ENCODE peak calls at places on chromosomes 6 and 20, in four cellular contexts. K is ovary, T is lower leg skin, V is natural killer cell. G is an unnamed sample.

GRCh38 chr6:3911614-3912336 is 62.6 kb downstream of the FAM50B start:
- DNase-seq in K (peak; percentile 72), T (no peak), V (no peak), G (peak; percentile 66)

GRCh38 chr20:32564440-32564839 is 20.7 kb downstream of the NOL4L start:
- DNase-seq in K (no peak), T (no peak), V (no peak), G (no peak)

GRCh38 chr6:98054453-98054852 is 771.4 kb upstream of the MMS22L start:
- DNase-seq in K (no peak), T (no peak), V (no peak), G (no peak)

GRCh38 chr6:109002100-109002697 is 92.4 kb downstream of the SESN1 start:
- DNase-seq in K (no peak), T (peak; percentile 70), V (no peak), G (no peak)

GRCh38 chr20:62621251-62622110 is 20.8 kb upstream of the SLCO4A1 start:
- DNase-seq in K (no peak), T (no peak), V (no peak), G (no peak)

GRCh38 chr6:136923116-136923953 is 1.2 kb downstream of the SLC35D3 start:
- DNase-seq in K (peak; percentile 13), T (no peak), V (no peak), G (no peak)

GRCh38 chr6:4059115-4059777 is 19.7 kb downstream of the FAM217A start:
- DNase-seq in K (no peak), T (no peak), V (peak; percentile 57), G (no peak)

GRCh38 chr6:134739299-134740090 is 210.4 kb downstream of the ALDH8A1 start:
- DNase-seq in K (no peak), T (no peak), V (no peak), G (no peak)

GRCh38 chr6:1313364-1313754 is 1.5 kb downstream of the FOXQ1 start:
- DNase-seq in K (no peak), T (no peak), V (no peak), G (no peak)

GRCh38 chr20:45964024-45964423 is 8.0 kb downstream of the ZNF335 start:
- DNase-seq in K (no peak), T (no peak), V (no peak), G (no peak)

GRCh38 chr20:45545754-45546453 is 1.3 kb downstream of the EPPIN start:
- DNase-seq in K (no peak), T (no peak), V (no peak), G (no peak)

GRCh38 chr6:31829633-31830492 is 2.3 kb downstream of the HSPA1B start:
- DNase-seq in K (peak; percentile 63), T (no peak), V (no peak), G (no peak)

DNA sequence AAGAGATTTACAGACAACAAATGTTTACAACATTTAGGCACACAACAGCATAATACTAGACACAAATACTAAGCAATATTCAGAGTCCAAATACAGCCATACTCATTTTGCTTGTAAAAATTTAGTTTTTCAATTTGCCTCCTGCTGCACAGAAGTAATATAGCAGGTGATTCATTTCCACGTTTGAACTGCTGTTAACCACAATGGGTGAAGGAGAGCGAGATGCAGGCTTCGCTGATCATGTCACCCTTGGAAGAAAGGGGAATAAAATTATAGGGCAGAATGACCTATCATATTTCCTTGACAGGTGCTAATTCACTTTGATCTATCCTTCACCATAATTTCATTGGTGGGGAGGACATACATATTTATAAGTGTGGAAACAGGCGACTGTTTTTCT is 643.8 kb upstream of the AGPAT4 start:
- DNase-seq in K (no peak), T (no peak), V (no peak), G (no peak)
- TF ChIP-seq CTCF in K (no peak), T (no peak), V (no peak), G (no peak)

GRCh38 chr6:170417881-170418280 is 111.3 kb downstream of the FAM120B start:
- DNase-seq in K (no peak), T (no peak), V (no peak), G (no peak)
- TF ChIP-seq CTCF in K (no peak), T (no peak), V (no peak), G (no peak)

GRCh38 chr6:95518630-95519227 is 58.6 kb upstream of the MANEA start:
- DNase-seq in K (no peak), T (no peak), V (no peak), G (no peak)

GRCh38 chr6:95519228-95520037 is 57.9 kb upstream of the MANEA start:
- DNase-seq in K (no peak), T (no peak), V (no peak), G (no peak)

GRCh38 chr6:95511404-95511803 is 65.9 kb upstream of the MANEA start:
- DNase-seq in K (no peak), T (no peak), V (no peak), G (no peak)

GRCh38 chr6:95517004-95517403 is 60.3 kb upstream of the MANEA start:
- DNase-seq in K (no peak), T (no peak), V (no peak), G (no peak)

DNA sequence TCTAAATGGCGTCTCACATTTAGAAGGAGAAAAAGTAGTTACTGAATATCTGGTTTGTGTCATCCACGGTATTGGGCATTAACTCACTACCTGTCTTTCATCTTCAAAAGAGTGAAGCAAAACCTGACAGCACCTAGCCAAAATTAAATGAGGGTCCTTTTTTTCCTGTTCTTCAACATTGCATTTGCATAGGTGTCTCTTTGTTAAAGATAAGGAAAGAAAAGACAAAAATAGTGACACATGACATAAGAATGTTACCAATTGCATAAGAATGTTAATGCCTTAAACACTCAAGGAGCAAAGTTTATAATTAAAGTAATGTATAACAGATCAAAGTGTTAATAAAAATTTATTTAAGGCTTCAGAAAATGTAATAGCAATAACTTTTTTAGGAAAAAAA is 61.4 kb upstream of the MANEA start:
- DNase-seq in K (no peak), T (no peak), V (no peak), G (no peak)
- TF ChIP-seq CTCF in K (no peak), T (no peak), V (no peak), G (no peak)

GRCh38 chr20:17507032-17507431 is 24.1 kb downstream of the BFSP1 start:
- DNase-seq in K (no peak), T (no peak), V (no peak), G (no peak)

GRCh38 chr20:17504326-17504897 is 26.8 kb downstream of the BFSP1 start:
- DNase-seq in K (peak; percentile 42), T (no peak), V (peak; percentile 53), G (no peak)

GRCh38 chr20:17503501-17504325 is 27.5 kb downstream of the BFSP1 start:
- DNase-seq in K (no peak), T (no peak), V (no peak), G (no peak)

GRCh38 chr20:17505664-17506517 is 25.3 kb downstream of the BFSP1 start:
- DNase-seq in K (no peak), T (no peak), V (peak; percentile 43), G (no peak)

DNA sequence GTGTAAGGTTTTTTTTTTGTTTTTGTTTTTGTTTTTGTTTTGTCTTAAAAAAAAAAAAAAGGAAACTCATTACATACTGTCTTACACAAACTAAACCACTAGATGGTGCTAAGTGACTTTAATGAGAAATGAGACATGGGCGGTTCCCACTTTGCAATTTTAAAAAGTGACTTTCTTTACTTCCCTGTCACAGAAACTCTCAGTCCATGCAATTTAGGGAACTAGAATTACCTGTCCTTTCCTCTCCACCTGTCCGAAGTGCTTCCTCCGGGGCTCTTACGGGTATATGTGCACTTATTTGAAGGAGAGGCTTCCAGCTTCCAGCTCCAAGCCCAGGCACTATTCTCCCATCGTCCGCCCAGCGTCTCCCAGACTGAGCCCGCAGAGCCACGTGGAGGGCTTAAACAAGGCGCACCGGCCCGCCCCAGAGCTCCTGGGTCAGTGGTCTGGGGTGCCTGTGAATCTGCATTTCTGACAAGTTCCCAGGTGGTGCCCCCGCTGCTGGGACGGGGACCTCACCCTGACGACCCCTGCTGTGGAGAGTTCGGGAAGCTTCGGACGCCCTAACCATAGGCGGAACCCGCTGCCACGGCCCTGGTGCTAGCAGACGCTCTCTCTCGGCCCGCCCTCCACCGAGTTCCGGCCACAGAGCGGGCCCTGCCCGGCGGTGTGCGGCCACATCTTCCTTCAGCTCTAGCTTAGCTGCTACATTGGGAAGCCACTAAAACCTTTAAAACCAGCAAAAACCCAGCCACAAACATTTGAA is 26.1 kb downstream of the BFSP1 start:
- DNase-seq in K (peak; percentile 70), T (peak; percentile 30), V (peak; percentile 63), G (no peak)
- TF ChIP-seq CTCF in K (peak; percentile 71), T (no peak), V (peak; percentile 80), G (no peak)

G was measured in omental fat pad.